ENCODE peak calls at places on chromosomes 16 and 17, in five cellular contexts. E is natural killer cell, F is cardiac fibroblast, Y is tibial artery, T is progenitor cell of endocrine pancreas. R is an unnamed sample.

GRCh38 chr16:87556941-87557459 is 45.3 kb upstream of the JPH3 start:
- DNase-seq in E (no peak), F (peak; percentile 70), Y (peak; percentile 79), T (no peak), R (no peak)

GRCh38 chr16:65624246-65624645 is 502.4 kb upstream of the CDH11 start:
- DNase-seq in E (no peak), F (no peak), Y (no peak), T (no peak), R (no peak)

GRCh38 chr17:60920107-60920506 is 242.5 kb downstream of the BCAS3 start:
- DNase-seq in E (no peak), F (no peak), Y (no peak), T (no peak), R (no peak)

GRCh38 chr17:36602924-36603384 is 1.6 kb downstream of the MRM1 start:
- DNase-seq in E (peak; percentile 48), F (peak; percentile 80), Y (no peak), T (peak; percentile 45), R (peak; percentile 82)

GRCh38 chr17:7955414-7956042 is 23.5 kb downstream of the CNTROB start:
- DNase-seq in E (no peak), F (peak; percentile 75), Y (no peak), T (no peak), R (no peak)

GRCh38 chr17:54466875-54467274 is 433.8 kb upstream of the TOM1L1 start:
- DNase-seq in E (no peak), F (no peak), Y (no peak), T (no peak), R (no peak)

GRCh38 chr16:57667526-57668258 is 414 bp upstream of the ADGRG3 start:
- DNase-seq in E (peak; percentile 77), F (no peak), Y (no peak), T (no peak), R (no peak)

GRCh38 chr17:17836818-17837379 is at the start of gene SREBF1:
- DNase-seq in E (peak; percentile 73), F (peak; percentile 60), Y (no peak), T (peak; percentile 49), R (peak; percentile 45)

GRCh38 chr17:39979021-39979660 is 1.5 kb upstream of the PSMD3 start:
- DNase-seq in E (no peak), F (peak; percentile 56), Y (no peak), T (no peak), R (no peak)

GRCh38 chr17:57523926-57524634 is 221.0 kb downstream of the CCDC182 start:
- DNase-seq in E (no peak), F (peak; percentile 30), Y (peak; percentile 70), T (no peak), R (peak; percentile 61)

GRCh38 chr16:15576960-15577958 is 65.7 kb downstream of the MARF1 start:
- DNase-seq in E (no peak), F (no peak), Y (no peak), T (no peak), R (no peak)

GRCh38 chr17:41100081-41100480 is 1.9 kb downstream of the KRTAP4-16 start:
- DNase-seq in E (no peak), F (no peak), Y (no peak), T (no peak), R (no peak)

GRCh38 chr17:34465756-34466155 is 102.7 kb upstream of the CCL1 start:
- DNase-seq in E (no peak), F (no peak), Y (no peak), T (no peak), R (no peak)

GRCh38 chr16:47847220-47847970 is 308.4 kb downstream of the ABCC12 start:
- DNase-seq in E (no peak), F (no peak), Y (no peak), T (no peak), R (no peak)

GRCh38 chr17:30347488-30347887 is 13.6 kb upstream of the TMIGD1 start:
- DNase-seq in E (no peak), F (no peak), Y (no peak), T (no peak), R (no peak)

GRCh38 chr16:714558-715447 is at the start of gene METRN:
- DNase-seq in E (peak; percentile 92), F (peak; percentile 91), Y (peak; percentile 94), T (peak; percentile 90), R (peak; percentile 93)

GRCh38 chr17:63142836-63143235 is 176.8 kb downstream of the TANC2 start:
- DNase-seq in E (no peak), F (no peak), Y (no peak), T (no peak), R (no peak)

GRCh38 chr16:72434159-72434558 is 262.2 kb upstream of the PMFBP1 start:
- DNase-seq in E (no peak), F (peak; percentile 56), Y (no peak), T (no peak), R (no peak)

GRCh38 chr16:52469775-52470174 is 77.2 kb downstream of the TOX3 start:
- DNase-seq in E (no peak), F (peak; percentile 0), Y (no peak), T (no peak), R (no peak)

GRCh38 chr17:38851434-38851833 is 2.1 kb downstream of the RPL23 start:
- DNase-seq in E (no peak), F (no peak), Y (no peak), T (no peak), R (no peak)

GRCh38 chr16:31274831-31275816 is 15.3 kb downstream of the ITGAM start:
- DNase-seq in E (no peak), F (no peak), Y (no peak), T (no peak), R (no peak)

GRCh38 chr17:10089221-10089799 is 109.1 kb downstream of the GAS7 start:
- DNase-seq in E (no peak), F (peak; percentile 29), Y (peak; percentile 21), T (no peak), R (no peak)

GRCh38 chr17:32123782-32124181 is 18.5 kb upstream of the RHOT1 start:
- DNase-seq in E (no peak), F (no peak), Y (no peak), T (no peak), R (no peak)

GRCh38 chr17:33080091-33080490 is 88.4 kb downstream of the SPACA3 start:
- DNase-seq in E (no peak), F (no peak), Y (no peak), T (no peak), R (no peak)

GRCh38 chr17:47291242-47291873 is 32.4 kb upstream of the EFCAB13 start:
- DNase-seq in E (no peak), F (no peak), Y (no peak), T (no peak), R (no peak)

GRCh38 chr16:14284930-14285541 is 213.9 kb downstream of the MRTFB start:
- DNase-seq in E (no peak), F (peak; percentile 77), Y (no peak), T (no peak), R (no peak)

GRCh38 chr16:28191364-28191985 is 20.3 kb downstream of the XPO6 start:
- DNase-seq in E (no peak), F (no peak), Y (no peak), T (no peak), R (no peak)

GRCh38 chr17:13477180-13477611 is 124.5 kb downstream of the HS3ST3A1 start:
- DNase-seq in E (no peak), F (peak; percentile 15), Y (no peak), T (no peak), R (no peak)

GRCh38 chr17:64051153-64051552 is 30.7 kb upstream of the ICAM2 start:
- DNase-seq in E (no peak), F (no peak), Y (no peak), T (no peak), R (no peak)

GRCh38 chr17:42291136-42291535 is 2.8 kb downstream of the STAT5A start:
- DNase-seq in E (no peak), F (no peak), Y (peak; percentile 48), T (no peak), R (no peak)

GRCh38 chr17:5838661-5839300 is 231.4 kb upstream of the WSCD1 start:
- DNase-seq in E (no peak), F (no peak), Y (no peak), T (no peak), R (no peak)
- TF ChIP-seq CTCF in E (no peak), F (no peak), Y (no peak), T (no peak), R (no peak)

DNA sequence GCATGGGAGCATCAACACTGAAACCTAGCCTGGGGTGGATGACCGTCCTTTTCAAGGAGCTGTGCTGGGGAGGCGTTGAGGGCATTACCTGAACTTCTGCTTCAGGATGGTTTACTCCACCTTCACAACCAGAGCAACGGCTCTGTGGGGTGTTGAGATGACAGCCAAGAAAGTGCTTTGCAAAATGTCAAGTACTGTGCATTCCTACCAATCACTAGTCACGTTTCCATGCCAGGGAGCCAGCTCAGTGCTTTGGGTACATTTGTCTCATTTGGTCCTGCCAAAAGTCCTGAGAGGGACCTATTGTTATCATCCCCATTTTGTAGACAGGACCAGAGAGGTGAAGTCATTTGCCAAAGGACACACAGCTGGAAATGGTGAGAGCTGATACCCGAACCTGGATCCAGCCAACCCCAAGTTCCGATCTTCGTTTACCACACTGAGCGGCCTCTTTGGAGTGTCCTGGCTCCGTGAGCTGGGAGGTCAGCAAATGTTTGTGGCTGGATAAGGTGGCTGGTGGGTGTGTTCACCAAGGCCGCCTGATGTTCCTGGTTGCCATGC is 61.6 kb downstream of the IRF8 start:
- DNase-seq in E (no peak), F (no peak), Y (no peak), T (no peak), R (no peak)
- TF ChIP-seq CTCF in E (no peak), F (no peak), Y (no peak), T (no peak), R (no peak)

GRCh38 chr17:50575581-50576210 is 15.2 kb downstream of the CACNA1G start:
- DNase-seq in E (no peak), F (no peak), Y (no peak), T (no peak), R (no peak)
- TF ChIP-seq CTCF in E (no peak), F (no peak), Y (no peak), T (no peak), R (peak; percentile 14)

DNA sequence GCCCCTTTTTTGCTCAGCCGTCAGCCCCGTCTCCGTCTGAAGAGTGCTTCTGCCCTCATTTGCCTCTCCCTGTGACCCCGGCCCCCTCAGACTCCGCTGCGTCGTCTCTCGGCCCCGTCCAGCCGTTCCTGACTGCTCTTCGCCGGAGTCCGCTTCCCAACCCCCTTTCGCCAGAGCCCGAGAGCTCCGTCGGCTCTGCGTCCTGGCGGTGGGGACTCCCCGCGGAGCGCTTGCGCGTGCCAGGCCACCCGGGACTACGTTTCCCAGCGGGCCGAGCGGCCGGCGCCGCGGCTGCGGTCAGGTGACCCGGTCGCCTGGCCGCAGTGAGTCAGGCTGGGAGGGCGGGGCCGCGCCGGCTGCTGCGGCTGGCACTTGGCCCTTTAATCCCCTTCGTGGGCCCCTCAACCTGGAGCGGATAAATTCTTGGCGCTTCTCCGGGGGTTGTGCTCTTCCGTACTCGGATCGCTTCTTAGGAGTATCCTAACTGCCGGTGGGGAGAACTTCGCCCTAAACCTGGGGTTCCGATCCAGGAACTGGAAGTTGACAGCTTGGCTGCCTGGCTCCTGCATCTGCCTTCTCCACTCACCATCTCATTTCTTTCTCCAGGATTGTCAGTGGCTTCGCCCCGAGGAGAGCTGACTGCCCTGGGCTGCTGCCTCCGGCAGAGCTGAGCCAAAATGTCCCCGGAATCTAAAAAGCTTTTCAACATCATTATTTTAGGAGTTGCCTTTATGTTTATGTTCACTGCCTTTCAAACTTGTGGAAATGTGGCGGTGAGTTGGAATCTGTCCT is at the start of gene MFSD11:
- DNase-seq in E (peak; percentile 91), F (peak; percentile 98), Y (peak; percentile 94), T (peak; percentile 87), R (peak; percentile 93)
- TF ChIP-seq CTCF in E (no peak), F (no peak), Y (no peak), T (no peak), R (no peak)

GRCh38 chr16:81263470-81264200 is 25.1 kb downstream of the BCO1 start:
- DNase-seq in E (no peak), F (peak; percentile 70), Y (no peak), T (no peak), R (no peak)
- TF ChIP-seq CTCF in E (no peak), F (peak; percentile 26), Y (no peak), T (peak; percentile 9), R (no peak)